ENCODE peak calls at places on chromosomes 11 and 22, in five cellular contexts. K is sigmoid colon, W is PC-3, Q is astrocyte, G is uterus. F is an unnamed sample.
A peak's percentile ranks its signal among the peaks of the same experiment; 100 is the strongest.

GRCh38 chr22:20061481-20061861 is 18.6 kb upstream of the DGCR8 start:
- DNase-seq in K (no peak), W (no peak), Q (peak; percentile 28), G (no peak), F (peak; percentile 17)

GRCh38 chr22:44721206-44721605 is 19.2 kb downstream of the PRR5 start:
- DNase-seq in K (no peak), W (no peak), Q (no peak), G (no peak), F (no peak)

GRCh38 chr11:128624269-128625170 is 37.2 kb upstream of the ETS1 start:
- DNase-seq in K (no peak), W (no peak), Q (no peak), G (no peak), F (no peak)

GRCh38 chr11:60985991-60986915 is 14.8 kb downstream of the CD6 start:
- DNase-seq in K (no peak), W (peak; percentile 87), Q (peak; percentile 38), G (no peak), F (peak; percentile 80)

GRCh38 chr11:84855846-84856245 is 771.3 kb downstream of the DLG2 start:
- DNase-seq in K (no peak), W (peak; percentile 86), Q (peak; percentile 81), G (no peak), F (peak; percentile 81)

GRCh38 chr22:21712751-21713427 is 22.7 kb downstream of the YPEL1 start:
- DNase-seq in K (no peak), W (peak; percentile 73), Q (peak; percentile 59), G (peak; percentile 67), F (peak; percentile 29)

GRCh38 chr22:19942886-19943664 is 1.5 kb upstream of the TXNRD2 start:
- DNase-seq in K (peak; percentile 81), W (peak; percentile 28), Q (peak; percentile 89), G (peak; percentile 69), F (peak; percentile 66)

GRCh38 chr11:59551651-59552521 is 40.5 kb downstream of the OR4D9 start:
- DNase-seq in K (peak; percentile 78), W (peak; percentile 82), Q (peak; percentile 66), G (peak; percentile 68), F (peak; percentile 79)

GRCh38 chr11:33893711-33894401 is 2.0 kb upstream of the LMO2 start:
- DNase-seq in K (no peak), W (no peak), Q (peak; percentile 53), G (no peak), F (no peak)

GRCh38 chr11:81669944-81670526 is 1063.6 kb downstream of the FAM181B start:
- DNase-seq in K (no peak), W (no peak), Q (no peak), G (no peak), F (no peak)

GRCh38 chr11:82895437-82896091 is 4.7 kb downstream of the PRCP start:
- DNase-seq in K (no peak), W (no peak), Q (no peak), G (no peak), F (no peak)

GRCh38 chr11:60857378-60858232 is 1.9 kb upstream of the PTGDR2 start:
- DNase-seq in K (no peak), W (peak; percentile 63), Q (no peak), G (no peak), F (no peak)

GRCh38 chr11:65576867-65577755 is 1.3 kb downstream of the EHBP1L1 start:
- DNase-seq in K (peak; percentile 92), W (peak; percentile 94), Q (peak; percentile 48), G (peak; percentile 77), F (peak; percentile 59)

GRCh38 chr11:73230276-73230875 is 12.3 kb downstream of the P2RY2 start:
- DNase-seq in K (peak; percentile 39), W (no peak), Q (no peak), G (no peak), F (no peak)

GRCh38 chr11:18144243-18144642 is 11.9 kb downstream of the MRGPRX3 start:
- DNase-seq in K (no peak), W (peak; percentile 31), Q (no peak), G (no peak), F (peak; percentile 89)

GRCh38 chr11:42524534-42525227 is 787.1 kb upstream of the API5 start:
- DNase-seq in K (peak; percentile 55), W (peak; percentile 77), Q (peak; percentile 74), G (no peak), F (peak; percentile 59)

GRCh38 chr11:72222106-72222891 is 2.3 kb upstream of the INPPL1 start:
- DNase-seq in K (no peak), W (no peak), Q (no peak), G (peak; percentile 19), F (no peak)

GRCh38 chr11:122229078-122229477 is 113.1 kb upstream of the BLID start:
- DNase-seq in K (no peak), W (no peak), Q (peak; percentile 76), G (no peak), F (no peak)

GRCh38 chr11:79249341-79249993 is 191.4 kb downstream of the TENM4 start:
- DNase-seq in K (no peak), W (peak; percentile 11), Q (peak; percentile 57), G (no peak), F (no peak)

GRCh38 chr11:37972691-37973090 is 1374.7 kb upstream of the RAG2 start:
- DNase-seq in K (no peak), W (peak; percentile 6), Q (peak; percentile 9), G (no peak), F (no peak)

GRCh38 chr11:17352925-17353227 is 1.3 kb downstream of the NCR3LG1 start:
- DNase-seq in K (peak; percentile 69), W (peak; percentile 43), Q (no peak), G (peak; percentile 31), F (peak; percentile 18)

GRCh38 chr11:23236846-23237550 is 376.7 kb upstream of the CCDC179 start:
- DNase-seq in K (no peak), W (no peak), Q (peak; percentile 8), G (no peak), F (peak; percentile 58)

GRCh38 chr11:326842-327580 is 6.4 kb upstream of the IFITM3 start:
- DNase-seq in K (peak; percentile 93), W (no peak), Q (no peak), G (peak; percentile 94), F (no peak)

GRCh38 chr11:125807909-125808308 is 20.0 kb downstream of the PATE3 start:
- DNase-seq in K (no peak), W (peak; percentile 37), Q (peak; percentile 54), G (no peak), F (no peak)

GRCh38 chr11:74106125-74106524 is 64.7 kb downstream of the C2CD3 start:
- DNase-seq in K (no peak), W (no peak), Q (no peak), G (no peak), F (no peak)

GRCh38 chr11:128361451-128362020 is 225.8 kb downstream of the ETS1 start:
- DNase-seq in K (no peak), W (peak; percentile 58), Q (peak; percentile 90), G (no peak), F (no peak)

GRCh38 chr22:24536089-24536488 is 18.8 kb downstream of the GUCD1 start:
- DNase-seq in K (no peak), W (no peak), Q (no peak), G (no peak), F (no peak)

GRCh38 chr11:114366331-114367243 is 33.7 kb downstream of the C11orf71 start:
- DNase-seq in K (no peak), W (peak; percentile 87), Q (peak; percentile 88), G (no peak), F (no peak)

GRCh38 chr11:64661146-64661545 is 61.9 kb downstream of the NRXN2 start:
- DNase-seq in K (no peak), W (no peak), Q (peak; percentile 49), G (no peak), F (peak; percentile 69)

GRCh38 chr22:26801449-26801848 is 144.1 kb downstream of the MIAT start:
- DNase-seq in K (no peak), W (no peak), Q (no peak), G (no peak), F (no peak)

GRCh38 chr11:10387209-10388083 is 67.6 kb upstream of the AMPD3 start:
- DNase-seq in K (peak; percentile 93), W (peak; percentile 53), Q (peak; percentile 93), G (peak; percentile 84), F (no peak)

GRCh38 chr11:2442554-2442953 is 1.8 kb downstream of the TRPM5 start:
- DNase-seq in K (no peak), W (no peak), Q (no peak), G (no peak), F (no peak)

GRCh38 chr11:68583047-68583446 is 101.3 kb upstream of the GAL start:
- DNase-seq in K (no peak), W (peak; percentile 21), Q (peak; percentile 77), G (no peak), F (peak; percentile 53)

GRCh38 chr22:49827307-49827852 is 293 bp downstream of the BRD1 start:
- DNase-seq in K (no peak), W (no peak), Q (no peak), G (no peak), F (no peak)

GRCh38 chr22:49826603-49827306 is 918 bp downstream of the BRD1 start:
- DNase-seq in K (peak; percentile 82), W (no peak), Q (peak; percentile 25), G (peak; percentile 46), F (peak; percentile 16)

GRCh38 chr22:49825436-49825835 is 2.2 kb downstream of the BRD1 start:
- DNase-seq in K (no peak), W (peak; percentile 49), Q (peak; percentile 11), G (no peak), F (peak; percentile 14)

GRCh38 chr22:49824936-49825335 is 2.7 kb downstream of the BRD1 start:
- DNase-seq in K (no peak), W (no peak), Q (no peak), G (no peak), F (no peak)

DNA sequence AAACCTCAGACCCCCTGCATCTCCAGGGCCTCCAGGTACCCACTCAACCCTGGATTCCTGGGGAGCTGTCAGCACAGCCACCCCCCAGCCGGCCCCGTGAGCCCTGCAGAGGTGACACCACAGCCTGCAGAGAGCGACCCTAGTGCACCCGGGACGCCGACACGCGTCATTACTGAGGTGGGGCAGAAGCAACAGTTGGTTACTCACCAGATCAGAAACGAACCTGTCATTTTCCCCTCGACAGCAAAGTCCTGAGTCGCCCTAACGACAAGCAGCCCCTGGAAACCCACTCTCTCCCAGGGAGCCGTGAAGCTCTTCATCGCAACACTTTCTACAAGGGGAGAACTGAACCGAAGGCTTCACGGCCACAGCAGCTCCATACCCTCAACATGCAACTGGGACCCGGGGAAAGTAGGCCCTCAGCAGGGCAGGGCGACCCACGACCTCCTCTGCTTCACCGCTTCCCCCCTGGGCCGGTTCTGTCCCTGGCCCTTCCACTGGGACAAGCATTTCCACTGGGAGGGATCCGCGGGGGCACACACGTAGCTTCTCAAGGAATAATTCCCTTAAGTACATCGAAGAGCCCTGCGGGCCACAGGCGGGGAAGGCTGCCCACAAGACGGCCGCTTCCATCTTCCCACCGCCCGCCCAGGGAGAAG is 1.6 kb downstream of the BRD1 start:
- DNase-seq in K (no peak), W (peak; percentile 48), Q (peak; percentile 38), G (no peak), F (no peak)
- H3K4me1 ChIP-seq in K (no peaks in the 10 kb centered on the region), W (peaks cover 17% of the 10 kb centered on the region), Q (peaks cover 15% of the 10 kb centered on the region), G (peaks cover 20% of the 10 kb centered on the region), F (peaks cover 8% of the 10 kb centered on the region)

GRCh38 chr11:45158891-45159605 is 12.6 kb downstream of the PRDM11 start:
- DNase-seq in K (peak; percentile 69), W (no peak), Q (no peak), G (no peak), F (no peak)
- H3K4me1 ChIP-seq in K (no peaks in the 10 kb centered on the region), W (no peaks in the 10 kb centered on the region), Q (peaks cover 7% of the 10 kb centered on the region), G (peaks cover 26% of the 10 kb centered on the region), F (no peaks in the 10 kb centered on the region)

GRCh38 chr11:77266766-77267165 is 34.7 kb downstream of the GDPD4 start:
- DNase-seq in K (no peak), W (no peak), Q (no peak), G (no peak), F (no peak)
- H3K4me1 ChIP-seq in K (no peaks in the 10 kb centered on the region), W (peaks cover 8% of the 10 kb centered on the region), Q (peaks cover 3% of the 10 kb centered on the region), G (no peaks in the 10 kb centered on the region), F (peaks cover 22% of the 10 kb centered on the region)

GRCh38 chr11:120217941-120218694 is 7.3 kb downstream of the OAF start:
- DNase-seq in K (no peak), W (no peak), Q (no peak), G (no peak), F (no peak)
- H3K4me1 ChIP-seq in K (no peaks in the 10 kb centered on the region), W (peaks cover 36% of the 10 kb centered on the region), Q (peaks cover 7% of the 10 kb centered on the region), G (peaks cover 9% of the 10 kb centered on the region), F (no peaks in the 10 kb centered on the region)